ENCODE peak calls at places on chromosome 2, in seven cellular contexts. I is fibroblast of the aortic adventitia, Y is OCI-LY7, X is choroid plexus epithelial cell, H is pancreas, D is mammary epithelial cell, E is cardiac fibroblast. Q is an unnamed sample.
A peak's percentile ranks its signal among the peaks of the same experiment; 100 is the strongest.

GRCh38 chr2:136246086-136246669 is 128.2 kb upstream of the CXCR4 start:
- DNase-seq in I (peak; percentile 66), Y (peak; percentile 72), X (peak; percentile 43), H (peak; percentile 11), D (no peak), E (peak; percentile 33), Q (peak; percentile 39)

GRCh38 chr2:9083287-9083686 is 79.8 kb upstream of the MBOAT2 start:
- DNase-seq in I (no peak), Y (no peak), X (no peak), H (no peak), D (no peak), E (no peak), Q (no peak)

GRCh38 chr2:20674974-20675679 is 8.2 kb downstream of the GDF7 start:
- DNase-seq in I (peak; percentile 75), Y (no peak), X (peak; percentile 76), H (no peak), D (no peak), E (peak; percentile 89), Q (peak; percentile 52)

GRCh38 chr2:8594731-8595427 is 87.0 kb upstream of the ID2 start:
- DNase-seq in I (peak; percentile 23), Y (no peak), X (peak; percentile 45), H (no peak), D (no peak), E (no peak), Q (no peak)

GRCh38 chr2:161412346-161412745 is 3.8 kb upstream of the TBR1 start:
- DNase-seq in I (peak; percentile 32), Y (no peak), X (peak; percentile 67), H (no peak), D (no peak), E (no peak), Q (peak; percentile 58)

GRCh38 chr2:219722276-219722883 is 95.0 kb downstream of the SLC4A3 start:
- DNase-seq in I (no peak), Y (no peak), X (peak; percentile 36), H (no peak), D (peak; percentile 99), E (no peak), Q (no peak)

GRCh38 chr2:61320181-61320580 is 150.7 kb downstream of the USP34 start:
- DNase-seq in I (no peak), Y (no peak), X (no peak), H (no peak), D (no peak), E (no peak), Q (no peak)

GRCh38 chr2:127661949-127662510 is 13.3 kb downstream of the LIMS2 start:
- DNase-seq in I (peak; percentile 69), Y (no peak), X (no peak), H (no peak), D (no peak), E (peak; percentile 54), Q (peak; percentile 32)

GRCh38 chr2:126752876-126753275 is 96.9 kb downstream of the GYPC start:
- DNase-seq in I (no peak), Y (no peak), X (no peak), H (no peak), D (no peak), E (no peak), Q (no peak)

GRCh38 chr2:57920342-57920939 is 126.2 kb upstream of the VRK2 start:
- DNase-seq in I (no peak), Y (no peak), X (no peak), H (no peak), D (no peak), E (no peak), Q (no peak)

GRCh38 chr2:88398122-88398655 is 54.3 kb downstream of the FOXI3 start:
- DNase-seq in I (no peak), Y (no peak), X (no peak), H (no peak), D (no peak), E (no peak), Q (no peak)

GRCh38 chr2:48233005-48233404 is 296.9 kb upstream of the STON1 start:
- DNase-seq in I (no peak), Y (no peak), X (no peak), H (no peak), D (peak; percentile 89), E (no peak), Q (no peak)

GRCh38 chr2:20702563-20702962 is 35.6 kb downstream of the GDF7 start:
- DNase-seq in I (no peak), Y (no peak), X (peak; percentile 71), H (no peak), D (no peak), E (peak; percentile 12), Q (peak; percentile 75)

GRCh38 chr2:53475320-53475719 is 292.3 kb upstream of the CHAC2 start:
- DNase-seq in I (peak; percentile 8), Y (no peak), X (peak; percentile 1), H (no peak), D (peak; percentile 87), E (no peak), Q (peak; percentile 34)

GRCh38 chr2:239824051-239824694 is 201.0 kb downstream of the NDUFA10 start:
- DNase-seq in I (peak; percentile 2), Y (peak; percentile 4), X (peak; percentile 15), H (peak; percentile 10), D (peak; percentile 66), E (peak; percentile 5), Q (peak; percentile 7)
- TF ChIP-seq CTCF in I (no peak), Y (peak; percentile 28), X (peak; percentile 20), H (no peak), D (peak; percentile 23), E (no peak), Q (no peak)

DNA sequence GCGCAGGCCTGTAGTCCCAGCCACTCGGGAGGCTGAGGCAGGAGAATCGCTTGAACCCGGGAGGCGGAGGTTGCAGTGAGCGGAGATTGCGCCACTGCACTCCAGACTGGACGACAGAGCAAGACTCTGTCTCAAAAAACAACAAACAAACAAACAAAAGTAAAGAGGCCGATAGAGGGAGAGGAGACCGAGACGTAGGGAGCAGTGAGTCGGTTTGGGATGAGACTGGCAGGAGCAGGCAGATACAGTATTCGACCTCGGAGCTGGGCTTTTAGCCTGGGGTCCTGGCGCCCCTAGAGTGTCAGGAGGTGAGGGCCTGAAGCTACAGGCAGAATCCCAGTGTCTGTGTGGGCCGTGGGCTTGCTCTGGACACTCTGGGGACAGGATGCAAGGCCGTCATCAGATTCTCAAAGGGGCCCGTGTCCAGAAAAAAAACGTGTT is 51.2 kb downstream of the SLC4A1AP start:
- DNase-seq in I (no peak), Y (no peak), X (no peak), H (no peak), D (no peak), E (no peak), Q (no peak)
- H3K4me3 ChIP-seq in I (peak overlapping the region; percentile 51), Y (no peak overlapping the region), X (peak overlapping the region; percentile 50), H (no peak overlapping the region), D (no peak overlapping the region), E (peak overlapping the region; percentile 29), Q (peak overlapping the region; percentile 49)

GRCh38 chr2:44943693-44944101 is 2.2 kb downstream of the SIX3 start:
- DNase-seq in I (no peak), Y (no peak), X (no peak), H (no peak), D (no peak), E (no peak), Q (no peak)
- TF ChIP-seq CTCF in I (no peak), Y (no peak), X (no peak), H (no peak), D (no peak), E (no peak), Q (no peak)

GRCh38 chr2:241802806-241803318 is 6.1 kb upstream of the NEU4 start:
- DNase-seq in I (no peak), Y (no peak), X (no peak), H (peak; percentile 9), D (no peak), E (no peak), Q (no peak)
- H3K4me3 ChIP-seq in I (no peak overlapping the region), Y (no peak overlapping the region), X (no peak overlapping the region), H (no peak overlapping the region), D (no peak overlapping the region), E (no peak overlapping the region), Q (no peak overlapping the region)